ENCODE peak calls at places on chromosomes 3 and 15, in seven cellular contexts. U, F, Z, Q, P, A and E are unnamed samples.

GRCh38 chr3:96370637-96371036 is 443.8 kb upstream of the EPHA6 start:
- DNase-seq in U (no peak), F (no peak), Z (no peak), Q (no peak), P (no peak), A (no peak), E (no peak)

GRCh38 chr15:99433026-99433756 is 132.6 kb upstream of the MEF2A start:
- DNase-seq in U (peak; percentile 72), F (peak; percentile 44), Z (no peak), Q (no peak), P (peak; percentile 7), A (peak; percentile 60), E (peak; percentile 59)

GRCh38 chr15:101019351-101019750 is 100.2 kb downstream of the LRRK1 start:
- DNase-seq in U (no peak), F (no peak), Z (no peak), Q (no peak), P (no peak), A (peak; percentile 0), E (no peak)

GRCh38 chr3:127750226-127751031 is 71.9 kb downstream of the MGLL start:
- DNase-seq in U (peak; percentile 41), F (no peak), Z (no peak), Q (peak; percentile 65), P (no peak), A (no peak), E (no peak)

GRCh38 chr3:165523801-165524200 is 313.4 kb downstream of the BCHE start:
- DNase-seq in U (no peak), F (no peak), Z (no peak), Q (no peak), P (no peak), A (no peak), E (no peak)

GRCh38 chr3:124057453-124057852 is 65.5 kb upstream of the ROPN1 start:
- DNase-seq in U (no peak), F (peak; percentile 44), Z (no peak), Q (no peak), P (no peak), A (peak; percentile 21), E (no peak)

GRCh38 chr15:75237316-75237982 is 20.7 kb upstream of the GOLGA6C start:
- DNase-seq in U (no peak), F (peak; percentile 10), Z (no peak), Q (no peak), P (peak; percentile 4), A (no peak), E (peak; percentile 59)

GRCh38 chr15:66293419-66294156 is at the start of gene DIS3L:
- DNase-seq in U (peak; percentile 75), F (peak; percentile 68), Z (peak; percentile 72), Q (peak; percentile 88), P (peak; percentile 59), A (peak; percentile 44), E (peak; percentile 92)

GRCh38 chr3:136068708-136069107 is 103.2 kb downstream of the PPP2R3A start:
- DNase-seq in U (no peak), F (no peak), Z (no peak), Q (no peak), P (no peak), A (no peak), E (no peak)

GRCh38 chr15:89728254-89728653 is 22.8 kb downstream of the MESP1 start:
- DNase-seq in U (no peak), F (no peak), Z (no peak), Q (no peak), P (no peak), A (no peak), E (no peak)

GRCh38 chr3:25910997-25911396 is 121.1 kb downstream of the OXSM start:
- DNase-seq in U (peak; percentile 44), F (no peak), Z (no peak), Q (peak; percentile 82), P (peak; percentile 63), A (no peak), E (no peak)

GRCh38 chr3:12900885-12901411 is 59.6 kb upstream of the RPL32 start:
- DNase-seq in U (no peak), F (no peak), Z (no peak), Q (no peak), P (no peak), A (no peak), E (no peak)

GRCh38 chr3:68751883-68752282 is 180.5 kb downstream of the TAFA4 start:
- DNase-seq in U (no peak), F (no peak), Z (no peak), Q (no peak), P (no peak), A (no peak), E (no peak)

GRCh38 chr15:50676799-50677483 is 9.7 kb downstream of the TRPM7 start:
- DNase-seq in U (no peak), F (no peak), Z (no peak), Q (no peak), P (no peak), A (no peak), E (no peak)

GRCh38 chr3:101964861-101965260 is 115.5 kb downstream of the NFKBIZ start:
- DNase-seq in U (no peak), F (no peak), Z (no peak), Q (no peak), P (no peak), A (no peak), E (no peak)

GRCh38 chr3:174002543-174002942 is 605.0 kb downstream of the NLGN1 start:
- DNase-seq in U (no peak), F (no peak), Z (no peak), Q (peak; percentile 41), P (no peak), A (no peak), E (no peak)

GRCh38 chr15:77869021-77869895 is 208.3 kb downstream of the TBC1D2B start:
- DNase-seq in U (no peak), F (peak; percentile 3), Z (no peak), Q (no peak), P (no peak), A (no peak), E (no peak)

GRCh38 chr3:150662410-150663200 is 41.1 kb downstream of the ERICH6 start:
- DNase-seq in U (no peak), F (no peak), Z (no peak), Q (no peak), P (no peak), A (no peak), E (no peak)

GRCh38 chr3:83842511-83842910 is 1116.3 kb upstream of the CADM2 start:
- DNase-seq in U (no peak), F (no peak), Z (no peak), Q (no peak), P (no peak), A (no peak), E (no peak)

GRCh38 chr15:50257924-50258323 is 7.6 kb downstream of the HDC start:
- DNase-seq in U (no peak), F (no peak), Z (no peak), Q (no peak), P (no peak), A (no peak), E (no peak)

GRCh38 chr3:67981077-67981476 is 326.7 kb upstream of the SUCLG2 start:
- DNase-seq in U (no peak), F (no peak), Z (no peak), Q (no peak), P (no peak), A (no peak), E (no peak)

GRCh38 chr15:90412356-90413194 is 24.5 kb downstream of the IQGAP1 start:
- DNase-seq in U (peak; percentile 66), F (no peak), Z (peak; percentile 59), Q (no peak), P (no peak), A (no peak), E (no peak)

GRCh38 chr3:34942256-34942655 is 697.1 kb upstream of the ARPP21 start:
- DNase-seq in U (no peak), F (no peak), Z (no peak), Q (no peak), P (no peak), A (no peak), E (no peak)

GRCh38 chr3:27423463-27423862 is 54.3 kb upstream of the NEK10 start:
- DNase-seq in U (no peak), F (no peak), Z (no peak), Q (no peak), P (no peak), A (no peak), E (no peak)

GRCh38 chr3:114178770-114179368 is at the start of gene DRD3:
- DNase-seq in U (no peak), F (no peak), Z (no peak), Q (peak; percentile 42), P (no peak), A (peak; percentile 11), E (peak; percentile 60)

GRCh38 chr3:178525180-178525704 is 11.0 kb upstream of the KCNMB2 start:
- DNase-seq in U (no peak), F (no peak), Z (no peak), Q (no peak), P (no peak), A (no peak), E (no peak)

GRCh38 chr3:84836961-84837360 is 121.8 kb upstream of the CADM2 start:
- DNase-seq in U (no peak), F (no peak), Z (peak; percentile 28), Q (no peak), P (no peak), A (peak; percentile 4), E (peak; percentile 34)

GRCh38 chr3:170815340-170815739 is 54.7 kb downstream of the RPL22L1 start:
- DNase-seq in U (peak; percentile 36), F (no peak), Z (peak; percentile 62), Q (peak; percentile 40), P (peak; percentile 71), A (no peak), E (no peak)

GRCh38 chr15:85427286-85428028 is 47.1 kb downstream of the AKAP13 start:
- DNase-seq in U (no peak), F (no peak), Z (no peak), Q (no peak), P (no peak), A (no peak), E (no peak)

GRCh38 chr3:51391566-51392300 is 648 bp downstream of the RBM15B start:
- DNase-seq in U (peak; percentile 31), F (no peak), Z (peak; percentile 34), Q (peak; percentile 80), P (no peak), A (no peak), E (peak; percentile 79)

GRCh38 chr3:98869391-98869790 is 32.1 kb downstream of the DCBLD2 start:
- DNase-seq in U (no peak), F (no peak), Z (no peak), Q (no peak), P (no peak), A (no peak), E (no peak)
- H3K36me3 ChIP-seq in U (no peaks in the 10 kb centered on the region), F (peaks cover 10% of the 10 kb centered on the region), Z (no peaks in the 10 kb centered on the region), Q (no peaks in the 10 kb centered on the region), P (peaks cover 10% of the 10 kb centered on the region), A (no peaks in the 10 kb centered on the region), E (no peaks in the 10 kb centered on the region)

GRCh38 chr15:33150516-33150915 is 44.0 kb downstream of the FMN1 start:
- DNase-seq in U (no peak), F (no peak), Z (no peak), Q (no peak), P (peak; percentile 53), A (no peak), E (no peak)
- H3K4me3 ChIP-seq in U (no peak overlapping the region), F (no peak overlapping the region), Z (no peak overlapping the region), Q (no peak overlapping the region), P (no peak overlapping the region), A (no peak overlapping the region), E (no peak overlapping the region)

GRCh38 chr15:34512628-34513027 is 70.8 kb downstream of the GOLGA8B start:
- DNase-seq in U (no peak), F (no peak), Z (no peak), Q (no peak), P (no peak), A (no peak), E (no peak)
- H3K27me3 ChIP-seq in U (peaks cover 59% of the 10 kb centered on the region), F (peaks cover 28% of the 10 kb centered on the region), Z (peaks cover 39% of the 10 kb centered on the region), Q (no peaks in the 10 kb centered on the region), P (no peaks in the 10 kb centered on the region), A (peaks cover 6% of the 10 kb centered on the region), E (peaks cover 51% of the 10 kb centered on the region)

GRCh38 chr15:39285663-39286062 is 295.2 kb upstream of the THBS1 start:
- DNase-seq in U (no peak), F (no peak), Z (no peak), Q (no peak), P (no peak), A (no peak), E (no peak)
- H3K36me3 ChIP-seq in U (no peaks in the 10 kb centered on the region), F (no peaks in the 10 kb centered on the region), Z (no peaks in the 10 kb centered on the region), Q (no peaks in the 10 kb centered on the region), P (no peaks in the 10 kb centered on the region), A (no peaks in the 10 kb centered on the region), E (no peaks in the 10 kb centered on the region)